ENCODE peak calls at places on chromosomes 4 and X, in five cellular contexts. One of them, this sample, is unnamed. For H3K4me1, the result is how much of the 10 kb centered on the place peaks cover.

GRCh38 chrX:31702208-31702607 is 630.4 kb upstream of the FTHL17 start:
- DNase-seq in K562: no peak
- DNase-seq in MM.1S: no peak
- DNase-seq in cardiac muscle cell: no peak
- DNase-seq in spleen: no peak
- DNase-seq in this sample: no peak

GRCh38 chr4:85756938-85757337 is 282.0 kb downstream of the ARHGAP24 start:
- DNase-seq in K562: peak
- DNase-seq in MM.1S: no peak
- DNase-seq in cardiac muscle cell: peak
- DNase-seq in spleen: no peak
- DNase-seq in this sample: no peak

GRCh38 chr4:80767944-80768343 is 262.6 kb upstream of the BMP3 start:
- DNase-seq in K562: no peak
- DNase-seq in MM.1S: no peak
- DNase-seq in cardiac muscle cell: no peak
- DNase-seq in spleen: no peak
- DNase-seq in this sample: no peak

GRCh38 chr4:151717271-151717670 is 43.5 kb downstream of the GATB start:
- DNase-seq in K562: no peak
- DNase-seq in MM.1S: no peak
- DNase-seq in cardiac muscle cell: no peak
- DNase-seq in spleen: no peak
- DNase-seq in this sample: no peak

GRCh38 chrX:120380699-120381098 is 18.8 kb downstream of the ATP1B4 start:
- DNase-seq in K562: no peak
- DNase-seq in MM.1S: peak
- DNase-seq in cardiac muscle cell: no peak
- DNase-seq in spleen: no peak
- DNase-seq in this sample: no peak

GRCh38 chr4:169492436-169493163 is 119.8 kb downstream of the NEK1 start:
- DNase-seq in K562: peak
- DNase-seq in MM.1S: peak
- DNase-seq in cardiac muscle cell: peak
- DNase-seq in spleen: no peak
- DNase-seq in this sample: no peak

GRCh38 chr4:37601527-37601926 is 84.6 kb downstream of the RELL1 start:
- DNase-seq in K562: no peak
- DNase-seq in MM.1S: no peak
- DNase-seq in cardiac muscle cell: no peak
- DNase-seq in spleen: no peak
- DNase-seq in this sample: no peak

GRCh38 chr4:3011456-3012220 is 48.3 kb downstream of the GRK4 start:
- DNase-seq in K562: no peak
- DNase-seq in MM.1S: no peak
- DNase-seq in cardiac muscle cell: no peak
- DNase-seq in spleen: no peak
- DNase-seq in this sample: no peak

DNA sequence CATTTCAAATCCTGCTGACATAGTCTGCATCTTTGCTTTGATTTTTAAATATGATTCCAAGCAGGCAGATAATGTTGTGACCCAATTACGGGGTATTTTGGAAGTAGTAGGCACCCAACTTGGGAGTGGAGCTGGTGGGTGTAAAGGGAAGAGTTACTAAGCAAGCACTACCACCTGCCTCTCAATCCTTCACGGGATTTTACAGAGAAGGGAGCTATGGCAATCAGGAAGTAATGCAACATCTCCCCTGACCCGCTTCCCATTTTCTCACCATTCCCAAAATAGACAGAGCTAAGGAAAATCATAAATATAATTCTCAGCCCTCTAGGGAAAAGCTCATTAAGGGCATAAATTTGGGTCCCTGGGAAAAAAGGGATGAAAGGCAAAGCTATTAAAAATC is 9.2 kb downstream of the APBB2 start:
- DNase-seq in K562: no peak
- DNase-seq in MM.1S: no peak
- DNase-seq in cardiac muscle cell: no peak
- DNase-seq in spleen: no peak
- DNase-seq in this sample: no peak
- H3K4me1 ChIP-seq in K562: under half
- H3K4me1 ChIP-seq in MM.1S: under half
- H3K4me1 ChIP-seq in cardiac muscle cell: under half
- H3K4me1 ChIP-seq in spleen: under half
- H3K4me1 ChIP-seq in this sample: half or more

GRCh38 chrX:72006461-72006860 is 95.8 kb downstream of the NHSL2 start:
- DNase-seq in K562: no peak
- DNase-seq in MM.1S: no peak
- DNase-seq in cardiac muscle cell: no peak
- DNase-seq in spleen: no peak
- DNase-seq in this sample: no peak

GRCh38 chrX:72009731-72010130 is 99.1 kb downstream of the NHSL2 start:
- DNase-seq in K562: no peak
- DNase-seq in MM.1S: no peak
- DNase-seq in cardiac muscle cell: no peak
- DNase-seq in spleen: no peak
- DNase-seq in this sample: no peak

GRCh38 chrX:72016881-72017783 is 106.5 kb downstream of the NHSL2 start:
- DNase-seq in K562: no peak
- DNase-seq in MM.1S: no peak
- DNase-seq in cardiac muscle cell: no peak
- DNase-seq in spleen: no peak
- DNase-seq in this sample: no peak

GRCh38 chrX:72011734-72012133 is 101.1 kb downstream of the NHSL2 start:
- DNase-seq in K562: no peak
- DNase-seq in MM.1S: no peak
- DNase-seq in cardiac muscle cell: no peak
- DNase-seq in spleen: no peak
- DNase-seq in this sample: no peak
- H3K4me1 ChIP-seq in K562: under half
- H3K4me1 ChIP-seq in MM.1S: under half
- H3K4me1 ChIP-seq in cardiac muscle cell: under half
- H3K4me1 ChIP-seq in spleen: under half
- H3K4me1 ChIP-seq in this sample: under half

DNA sequence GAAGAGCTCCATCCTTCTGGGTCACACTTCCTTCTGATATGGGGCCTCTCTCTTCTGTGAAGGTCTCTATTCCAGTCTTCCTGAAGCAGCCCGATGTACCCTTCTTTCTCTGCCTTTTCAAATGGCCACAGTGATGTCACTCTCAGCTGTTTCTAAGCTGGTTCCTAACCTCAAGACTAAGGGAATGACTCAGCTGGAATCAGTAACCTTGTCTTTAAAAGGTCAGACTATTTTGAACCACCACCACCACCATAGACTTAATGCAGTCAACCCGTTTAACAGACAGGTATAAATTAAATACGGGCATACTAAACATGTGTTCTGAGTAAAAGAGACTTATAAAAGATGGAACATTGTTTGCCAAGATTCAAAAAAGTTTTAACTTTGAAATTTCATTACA is 121.0 kb downstream of the PPA2 start:
- DNase-seq in K562: peak
- DNase-seq in MM.1S: no peak
- DNase-seq in cardiac muscle cell: no peak
- DNase-seq in spleen: no peak
- DNase-seq in this sample: no peak
- H3K4me1 ChIP-seq in K562: under half
- H3K4me1 ChIP-seq in MM.1S: under half
- H3K4me1 ChIP-seq in cardiac muscle cell: under half
- H3K4me1 ChIP-seq in spleen: under half
- H3K4me1 ChIP-seq in this sample: under half

GRCh38 chr4:165207016-165207430 is 338 bp upstream of the KLHL2 start:
- DNase-seq in K562: no peak
- DNase-seq in MM.1S: no peak
- DNase-seq in cardiac muscle cell: no peak
- DNase-seq in spleen: peak
- DNase-seq in this sample: no peak
- H3K4me1 ChIP-seq in K562: under half
- H3K4me1 ChIP-seq in MM.1S: under half
- H3K4me1 ChIP-seq in cardiac muscle cell: under half
- H3K4me1 ChIP-seq in spleen: half or more
- H3K4me1 ChIP-seq in this sample: under half

GRCh38 chr4:6265546-6265945 is 4.1 kb upstream of the WFS1 start:
- DNase-seq in K562: no peak
- DNase-seq in MM.1S: no peak
- DNase-seq in cardiac muscle cell: no peak
- DNase-seq in spleen: no peak
- DNase-seq in this sample: no peak

GRCh38 chr4:6259886-6260285 is 9.8 kb upstream of the WFS1 start:
- DNase-seq in K562: no peak
- DNase-seq in MM.1S: no peak
- DNase-seq in cardiac muscle cell: no peak
- DNase-seq in spleen: peak
- DNase-seq in this sample: no peak

GRCh38 chr4:6262847-6263487 is 6.7 kb upstream of the WFS1 start:
- DNase-seq in K562: no peak
- DNase-seq in MM.1S: no peak
- DNase-seq in cardiac muscle cell: no peak
- DNase-seq in spleen: peak
- DNase-seq in this sample: no peak

GRCh38 chr4:6263541-6264540 is 5.8 kb upstream of the WFS1 start:
- DNase-seq in K562: no peak
- DNase-seq in MM.1S: peak
- DNase-seq in cardiac muscle cell: peak
- DNase-seq in spleen: peak
- DNase-seq in this sample: no peak

GRCh38 chr4:6262176-6262575 is 7.5 kb upstream of the WFS1 start:
- DNase-seq in K562: no peak
- DNase-seq in MM.1S: no peak
- DNase-seq in cardiac muscle cell: no peak
- DNase-seq in spleen: peak
- DNase-seq in this sample: no peak
- H3K4me1 ChIP-seq in K562: under half
- H3K4me1 ChIP-seq in MM.1S: under half
- H3K4me1 ChIP-seq in cardiac muscle cell: under half
- H3K4me1 ChIP-seq in spleen: under half
- H3K4me1 ChIP-seq in this sample: under half

GRCh38 chrX:72100051-72100755 is 31.5 kb downstream of the RTL5 start:
- DNase-seq in K562: no peak
- DNase-seq in MM.1S: no peak
- DNase-seq in cardiac muscle cell: no peak
- DNase-seq in spleen: no peak
- DNase-seq in this sample: no peak

GRCh38 chrX:72105436-72105835 is 26.3 kb downstream of the RTL5 start:
- DNase-seq in K562: no peak
- DNase-seq in MM.1S: peak
- DNase-seq in cardiac muscle cell: no peak
- DNase-seq in spleen: no peak
- DNase-seq in this sample: no peak

GRCh38 chrX:72100824-72101351 is 30.8 kb downstream of the RTL5 start:
- DNase-seq in K562: no peak
- DNase-seq in MM.1S: peak
- DNase-seq in cardiac muscle cell: no peak
- DNase-seq in spleen: peak
- DNase-seq in this sample: no peak

GRCh38 chrX:72102760-72103159 is 29.0 kb downstream of the RTL5 start:
- DNase-seq in K562: no peak
- DNase-seq in MM.1S: no peak
- DNase-seq in cardiac muscle cell: no peak
- DNase-seq in spleen: no peak
- DNase-seq in this sample: no peak

DNA sequence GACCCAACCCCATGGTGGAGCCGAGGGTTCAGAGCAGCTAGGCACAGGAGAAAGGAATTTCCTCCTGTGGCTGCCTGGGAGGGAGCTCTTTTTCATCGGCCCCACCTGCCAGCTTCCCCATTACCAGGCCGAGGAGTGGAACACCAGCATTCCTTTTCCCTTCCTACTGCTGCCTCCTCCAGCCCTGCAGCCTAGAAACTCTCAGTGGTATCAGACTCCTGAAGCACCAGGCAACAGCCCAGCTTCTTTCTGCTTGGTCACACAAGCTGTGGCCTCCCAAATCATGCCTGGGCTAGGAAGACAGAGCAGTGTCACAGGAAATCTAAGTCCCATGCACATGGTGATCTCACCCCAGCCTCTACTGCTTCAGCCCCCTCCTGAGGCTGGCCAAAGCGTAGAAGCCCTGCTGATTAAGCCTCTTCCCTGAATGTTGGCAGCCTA is 30.1 kb downstream of the RTL5 start:
- DNase-seq in K562: no peak
- DNase-seq in MM.1S: no peak
- DNase-seq in cardiac muscle cell: no peak
- DNase-seq in spleen: no peak
- DNase-seq in this sample: no peak
- H3K4me1 ChIP-seq in K562: under half
- H3K4me1 ChIP-seq in MM.1S: under half
- H3K4me1 ChIP-seq in cardiac muscle cell: under half
- H3K4me1 ChIP-seq in spleen: half or more
- H3K4me1 ChIP-seq in this sample: under half

GRCh38 chr4:55706526-55706925 is 70.4 kb upstream of the NMU start:
- DNase-seq in K562: no peak
- DNase-seq in MM.1S: no peak
- DNase-seq in cardiac muscle cell: no peak
- DNase-seq in spleen: no peak
- DNase-seq in this sample: no peak
- H3K4me1 ChIP-seq in K562: under half
- H3K4me1 ChIP-seq in MM.1S: under half
- H3K4me1 ChIP-seq in cardiac muscle cell: under half
- H3K4me1 ChIP-seq in spleen: under half
- H3K4me1 ChIP-seq in this sample: under half

GRCh38 chr4:73087871-73088270 is 18.4 kb upstream of the COX18 start:
- DNase-seq in K562: no peak
- DNase-seq in MM.1S: no peak
- DNase-seq in cardiac muscle cell: no peak
- DNase-seq in spleen: no peak
- DNase-seq in this sample: no peak
- H3K4me1 ChIP-seq in K562: under half
- H3K4me1 ChIP-seq in MM.1S: under half
- H3K4me1 ChIP-seq in cardiac muscle cell: under half
- H3K4me1 ChIP-seq in spleen: under half
- H3K4me1 ChIP-seq in this sample: under half

DNA sequence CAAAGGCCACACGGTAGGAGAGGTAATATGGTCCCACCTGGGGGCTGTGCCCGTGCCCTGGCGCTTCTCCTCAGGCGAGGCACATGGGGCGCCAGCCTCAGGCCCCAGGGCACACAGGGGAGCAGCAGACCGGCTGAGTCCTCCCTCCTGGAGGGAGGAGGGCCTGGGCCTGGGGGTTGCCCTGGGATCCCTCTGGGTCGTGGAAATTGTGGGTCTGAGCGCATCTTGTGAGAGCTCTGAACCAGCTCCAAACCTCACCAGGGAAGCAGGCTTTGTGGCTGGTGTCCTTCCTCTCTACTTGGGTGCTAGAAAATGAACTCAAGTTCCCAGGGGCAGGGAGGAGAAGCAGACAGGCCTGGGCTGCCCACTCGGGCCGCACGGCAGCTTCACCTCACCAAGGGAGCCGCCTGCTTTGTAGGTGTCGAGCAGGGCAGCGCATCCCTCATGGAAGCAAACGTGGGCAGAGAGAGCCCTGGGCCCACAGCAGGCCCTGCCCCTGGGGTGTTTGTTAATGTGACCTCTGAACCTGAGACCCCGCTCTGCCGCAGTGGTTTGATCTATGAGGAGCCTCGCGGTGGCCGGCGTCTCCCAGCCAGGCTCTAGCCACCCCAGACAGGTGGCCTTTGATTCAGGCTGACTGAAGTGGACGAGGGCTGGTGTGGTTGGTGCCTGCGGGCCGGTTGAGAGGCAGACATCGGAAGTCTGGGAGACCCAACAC is 10.8 kb downstream of the HTRA3 start:
- DNase-seq in K562: no peak
- DNase-seq in MM.1S: no peak
- DNase-seq in cardiac muscle cell: no peak
- DNase-seq in spleen: peak
- DNase-seq in this sample: no peak
- H3K4me1 ChIP-seq in K562: under half
- H3K4me1 ChIP-seq in MM.1S: under half
- H3K4me1 ChIP-seq in cardiac muscle cell: under half
- H3K4me1 ChIP-seq in spleen: under half
- H3K4me1 ChIP-seq in this sample: under half

GRCh38 chr4:100870940-100871772 is 353.3 kb upstream of the EMCN start:
- DNase-seq in K562: no peak
- DNase-seq in MM.1S: no peak
- DNase-seq in cardiac muscle cell: no peak
- DNase-seq in spleen: peak
- DNase-seq in this sample: no peak
- H3K4me1 ChIP-seq in K562: under half
- H3K4me1 ChIP-seq in MM.1S: under half
- H3K4me1 ChIP-seq in cardiac muscle cell: under half
- H3K4me1 ChIP-seq in spleen: under half
- H3K4me1 ChIP-seq in this sample: under half